ENCODE peak calls at places on chromosomes 2 and 18, in nine cellular contexts. G is IMR-90; J is amniotic stem cell; F is AG04450; Y is activated CD4-positive, alpha-beta T cell treated with anti-CD3 and anti-CD28 coated beads for 4 hours; I is fibroblast of mammary gland; H is HT1080; X is neural crest cell; C is T follicular helper cell. A is an unnamed sample.

GRCh38 chr2:171583566-171583965 is 61.3 kb downstream of the CYBRD1 start:
- DNase-seq in G (no peak), J (no peak), F (no peak), Y (no peak), I (no peak), H (no peak), X (no peak), C (no peak), A (no peak)

GRCh38 chr2:232908695-232909094 is 38.6 kb downstream of the SNORC start:
- DNase-seq in G (no peak), J (no peak), F (no peak), Y (no peak), I (no peak), H (no peak), X (no peak), C (no peak), A (no peak)

GRCh38 chr18:48293954-48294893 is 115.0 kb downstream of the ZBTB7C start:
- DNase-seq in G (no peak), J (no peak), F (no peak), Y (no peak), I (no peak), H (no peak), X (no peak), C (no peak), A (no peak)

GRCh38 chr2:26399781-26400376 is 1.8 kb upstream of the DRC1 start:
- DNase-seq in G (no peak), J (no peak), F (no peak), Y (no peak), I (no peak), H (no peak), X (no peak), C (no peak), A (no peak)

GRCh38 chr2:232481322-232482140 is 6.1 kb downstream of the ECEL1 start:
- DNase-seq in G (no peak), J (no peak), F (no peak), Y (no peak), I (no peak), H (no peak), X (no peak), C (no peak), A (no peak)

GRCh38 chr2:69082430-69082997 is 69.5 kb downstream of the ANTXR1 start:
- DNase-seq in G (peak; percentile 90), J (peak; percentile 51), F (peak; percentile 80), Y (no peak), I (peak; percentile 78), H (peak; percentile 53), X (no peak), C (no peak), A (no peak)

GRCh38 chr18:7116001-7116831 is 1.4 kb downstream of the LAMA1 start:
- DNase-seq in G (peak; percentile 38), J (no peak), F (no peak), Y (no peak), I (peak; percentile 25), H (no peak), X (peak; percentile 44), C (no peak), A (no peak)

GRCh38 chr18:10194592-10194991 is 259.8 kb upstream of the APCDD1 start:
- DNase-seq in G (no peak), J (no peak), F (no peak), Y (no peak), I (peak; percentile 8), H (no peak), X (no peak), C (no peak), A (no peak)

GRCh38 chr18:24271381-24272331 is 126.0 kb downstream of the OSBPL1A start:
- DNase-seq in G (peak; percentile 72), J (peak; percentile 31), F (no peak), Y (no peak), I (peak; percentile 69), H (peak; percentile 86), X (peak; percentile 67), C (no peak), A (no peak)

GRCh38 chr2:190119948-190120347 is 57.4 kb upstream of the MSTN start:
- DNase-seq in G (no peak), J (no peak), F (no peak), Y (no peak), I (no peak), H (no peak), X (no peak), C (no peak), A (no peak)

GRCh38 chr2:69692424-69692823 is 48.9 kb upstream of the AAK1 start:
- DNase-seq in G (peak; percentile 87), J (no peak), F (no peak), Y (no peak), I (peak; percentile 62), H (no peak), X (no peak), C (no peak), A (no peak)

GRCh38 chr2:217834057-217834620 is 168.7 kb downstream of the TNS1 start:
- DNase-seq in G (no peak), J (no peak), F (no peak), Y (no peak), I (no peak), H (no peak), X (no peak), C (no peak), A (no peak)

GRCh38 chr2:80209458-80209857 is 95.1 kb downstream of the LRRTM1 start:
- DNase-seq in G (no peak), J (no peak), F (no peak), Y (no peak), I (no peak), H (no peak), X (no peak), C (no peak), A (no peak)

GRCh38 chr2:132392211-132392610 is 24.4 kb upstream of the GPR39 start:
- DNase-seq in G (no peak), J (no peak), F (no peak), Y (no peak), I (no peak), H (no peak), X (no peak), C (no peak), A (no peak)

GRCh38 chr2:239245872-239246701 is 154.7 kb downstream of the HDAC4 start:
- DNase-seq in G (no peak), J (no peak), F (no peak), Y (no peak), I (no peak), H (no peak), X (no peak), C (no peak), A (no peak)

GRCh38 chr2:197057946-197058345 is 131.4 kb upstream of the PGAP1 start:
- DNase-seq in G (no peak), J (no peak), F (no peak), Y (no peak), I (peak; percentile 14), H (no peak), X (no peak), C (no peak), A (no peak)

A was measured in OCI-LY7.